ENCODE peak calls at places on chromosome 20, in four cellular contexts. C is HCT116, F is choroid plexus epithelial cell, I is GM12878. G is an unnamed sample.

GRCh38 chr20:6045566-6045965 is 8.3 kb downstream of the LRRN4 start:
- DNase-seq in C (no peak), F (peak; percentile 60), I (no peak), G (no peak)

GRCh38 chr20:44582321-44583025 is at the start of gene PKIG:
- DNase-seq in C (no peak), F (peak; percentile 81), I (no peak), G (peak; percentile 93)

GRCh38 chr20:17610566-17611289 is 40.9 kb downstream of the DSTN start:
- DNase-seq in C (no peak), F (peak; percentile 18), I (no peak), G (peak; percentile 17)

GRCh38 chr20:48620486-48621255 is 207.1 kb downstream of the PREX1 start:
- DNase-seq in C (peak; percentile 72), F (peak; percentile 87), I (peak; percentile 36), G (peak; percentile 81)

GRCh38 chr20:44495802-44496481 is 20.3 kb downstream of the TTPAL start:
- DNase-seq in C (peak; percentile 77), F (peak; percentile 96), I (no peak), G (peak; percentile 97)

GRCh38 chr20:25495189-25495824 is 87.8 kb downstream of the GINS1 start:
- DNase-seq in C (no peak), F (no peak), I (no peak), G (no peak)

GRCh38 chr20:16205505-16205904 is 367.7 kb downstream of the KIF16B start:
- DNase-seq in C (no peak), F (no peak), I (no peak), G (no peak)

GRCh38 chr20:60050193-60050960 is 92.2 kb downstream of the CDH26 start:
- DNase-seq in C (peak; percentile 26), F (no peak), I (no peak), G (no peak)

GRCh38 chr20:32052792-32053362 is 835 bp downstream of the HCK start:
- DNase-seq in C (no peak), F (no peak), I (no peak), G (no peak)

GRCh38 chr20:32457476-32457986 is 99.4 kb downstream of the ASXL1 start:
- DNase-seq in C (no peak), F (peak; percentile 65), I (no peak), G (peak; percentile 75)

GRCh38 chr20:53940883-53941546 is 129.4 kb downstream of the BCAS1 start:
- DNase-seq in C (no peak), F (peak; percentile 84), I (no peak), G (peak; percentile 78)

GRCh38 chr20:24700166-24700860 is 230.9 kb downstream of the SYNDIG1 start:
- DNase-seq in C (no peak), F (no peak), I (no peak), G (no peak)

GRCh38 chr20:4326194-4327065 is 311.1 kb upstream of the RNF24 start:
- DNase-seq in C (peak; percentile 28), F (no peak), I (no peak), G (no peak)

GRCh38 chr20:11716239-11716944 is 201.3 kb upstream of the BTBD3 start:
- DNase-seq in C (peak; percentile 65), F (peak; percentile 97), I (no peak), G (peak; percentile 75)

GRCh38 chr20:18956878-18957277 is 143.3 kb downstream of the SCP2D1 start:
- DNase-seq in C (no peak), F (no peak), I (no peak), G (no peak)

GRCh38 chr20:17663486-17663885 is 18.6 kb downstream of the RRBP1 start:
- DNase-seq in C (no peak), F (peak; percentile 78), I (no peak), G (peak; percentile 45)

GRCh38 chr20:44039741-44040140 is 125.1 kb downstream of the TOX2 start:
- DNase-seq in C (no peak), F (no peak), I (no peak), G (no peak)

GRCh38 chr20:33299111-33299603 is 16.1 kb downstream of the BPIFB1 start:
- DNase-seq in C (peak; percentile 40), F (peak; percentile 61), I (no peak), G (peak; percentile 49)

GRCh38 chr20:25437153-25437581 is 29.7 kb downstream of the GINS1 start:
- DNase-seq in C (no peak), F (peak; percentile 33), I (no peak), G (no peak)

GRCh38 chr20:9955646-9956045 is 79.1 kb upstream of the ANKEF1 start:
- DNase-seq in C (no peak), F (peak; percentile 18), I (no peak), G (no peak)

GRCh38 chr20:11845311-11845710 is 72.4 kb upstream of the BTBD3 start:
- DNase-seq in C (no peak), F (peak; percentile 64), I (no peak), G (no peak)

GRCh38 chr20:41095110-41095969 is 42.0 kb upstream of the PLCG1 start:
- DNase-seq in C (peak; percentile 18), F (peak; percentile 80), I (no peak), G (peak; percentile 77)

GRCh38 chr20:53512076-53512475 is 81.6 kb downstream of the ZNF217 start:
- DNase-seq in C (no peak), F (no peak), I (no peak), G (no peak)

GRCh38 chr20:10637563-10637962 is 36.2 kb downstream of the JAG1 start:
- DNase-seq in C (no peak), F (peak; percentile 89), I (no peak), G (no peak)

GRCh38 chr20:48301189-48301588 is 515.9 kb upstream of the SULF2 start:
- DNase-seq in C (no peak), F (no peak), I (no peak), G (no peak)

GRCh38 chr20:48217191-48217590 is 431.9 kb upstream of the SULF2 start:
- DNase-seq in C (no peak), F (no peak), I (no peak), G (no peak)

GRCh38 chr20:25139061-25139705 is 56.3 kb upstream of the ENTPD6 start:
- DNase-seq in C (peak; percentile 32), F (no peak), I (no peak), G (no peak)

GRCh38 chr20:9392892-9393857 is 121.2 kb upstream of the LAMP5 start:
- DNase-seq in C (peak; percentile 41), F (peak; percentile 81), I (no peak), G (peak; percentile 67)

GRCh38 chr20:8127553-8128255 is 4.4 kb upstream of the PLCB1 start:
- DNase-seq in C (no peak), F (no peak), I (peak; percentile 73), G (peak; percentile 45)

GRCh38 chr20:45919536-45919933 is 7.6 kb upstream of the PLTP start:
- DNase-seq in C (no peak), F (peak; percentile 98), I (no peak), G (peak; percentile 84)

GRCh38 chr20:45419188-45420091 is 3.5 kb downstream of the PIGT start:
- DNase-seq in C (no peak), F (peak; percentile 81), I (peak; percentile 80), G (peak; percentile 43)

GRCh38 chr20:10642859-10643559 is 30.8 kb downstream of the JAG1 start:
- DNase-seq in C (no peak), F (peak; percentile 50), I (no peak), G (no peak)

GRCh38 chr20:38190936-38191371 is 25.9 kb upstream of the TGM2 start:
- DNase-seq in C (no peak), F (no peak), I (no peak), G (no peak)

GRCh38 chr20:38184098-38184497 is 19.0 kb upstream of the TGM2 start:
- DNase-seq in C (no peak), F (no peak), I (no peak), G (no peak)

GRCh38 chr20:38186788-38187221 is 21.7 kb upstream of the TGM2 start:
- DNase-seq in C (peak; percentile 59), F (no peak), I (no peak), G (no peak)

GRCh38 chr20:38190166-38190565 is 25.1 kb upstream of the TGM2 start:
- DNase-seq in C (no peak), F (no peak), I (no peak), G (no peak)

DNA sequence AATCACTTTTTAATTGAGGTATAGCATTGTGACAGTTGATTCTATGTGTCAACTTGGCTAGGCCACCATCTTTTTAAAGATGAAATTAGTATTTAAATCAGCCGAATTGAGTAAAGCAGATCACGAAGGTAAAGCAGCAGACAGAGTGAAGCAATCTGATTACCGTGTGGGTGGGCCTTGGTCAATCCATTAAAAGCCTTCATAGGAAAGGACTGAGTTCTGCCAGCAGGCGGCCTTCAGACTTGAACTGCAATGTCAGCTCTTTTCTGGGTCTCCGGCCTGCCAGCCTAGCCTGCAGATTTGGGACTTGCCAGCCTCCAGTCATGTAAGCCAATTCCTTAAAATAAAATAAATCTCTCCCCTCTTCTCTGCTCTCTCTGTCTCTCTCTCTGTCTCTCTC is 22.4 kb upstream of the TGM2 start:
- DNase-seq in C (no peak), F (peak; percentile 56), I (no peak), G (peak; percentile 63)
- TF ChIP-seq CTCF in C (no peak), F (peak; percentile 50), I (no peak), G (peak; percentile 45)

DNA sequence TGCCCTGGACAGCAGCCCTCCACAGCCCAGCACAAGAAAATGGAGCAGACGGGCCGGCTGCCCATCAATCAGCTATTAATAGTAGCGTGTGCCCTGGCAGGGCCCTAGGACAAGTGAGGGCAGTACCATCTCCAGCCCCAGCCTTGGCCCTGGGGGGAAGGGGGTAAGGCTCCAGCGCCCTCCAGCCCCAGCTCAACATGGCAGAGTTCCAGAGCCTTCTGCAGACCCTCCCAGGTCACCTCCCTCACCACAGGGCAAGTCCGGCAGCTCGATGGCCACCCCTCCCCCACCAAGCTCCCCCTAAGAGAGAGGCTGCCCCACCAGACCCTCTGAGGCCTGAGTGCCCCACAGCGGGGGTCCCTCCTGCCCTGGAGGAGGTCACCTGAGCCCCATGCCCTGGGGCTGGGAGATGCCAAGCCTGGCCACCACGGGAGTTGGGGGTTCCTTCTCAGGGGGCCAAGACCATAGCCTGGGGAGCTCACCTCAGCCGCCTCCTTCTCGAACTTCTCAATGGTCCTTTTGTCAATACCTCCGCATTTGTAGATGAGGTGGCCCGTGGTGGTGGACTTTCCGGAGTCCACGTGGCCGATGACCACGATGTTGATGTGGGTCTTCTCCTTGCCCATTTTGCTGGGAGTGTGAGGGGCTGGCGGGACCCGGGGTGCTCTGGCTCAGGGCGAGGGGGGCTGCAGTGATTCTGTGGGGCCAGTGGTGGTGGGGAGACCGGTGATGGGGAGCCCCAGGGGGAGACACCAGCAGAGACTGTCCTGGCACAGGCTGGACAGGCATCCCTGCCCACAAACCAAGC is 1.5 kb downstream of the EEF1A2 start:
- DNase-seq in C (no peak), F (no peak), I (no peak), G (no peak)
- H3K4me3 ChIP-seq in C (peak overlapping the region; percentile 84), F (no peak overlapping the region), I (no peak overlapping the region), G (no peak overlapping the region)

DNA sequence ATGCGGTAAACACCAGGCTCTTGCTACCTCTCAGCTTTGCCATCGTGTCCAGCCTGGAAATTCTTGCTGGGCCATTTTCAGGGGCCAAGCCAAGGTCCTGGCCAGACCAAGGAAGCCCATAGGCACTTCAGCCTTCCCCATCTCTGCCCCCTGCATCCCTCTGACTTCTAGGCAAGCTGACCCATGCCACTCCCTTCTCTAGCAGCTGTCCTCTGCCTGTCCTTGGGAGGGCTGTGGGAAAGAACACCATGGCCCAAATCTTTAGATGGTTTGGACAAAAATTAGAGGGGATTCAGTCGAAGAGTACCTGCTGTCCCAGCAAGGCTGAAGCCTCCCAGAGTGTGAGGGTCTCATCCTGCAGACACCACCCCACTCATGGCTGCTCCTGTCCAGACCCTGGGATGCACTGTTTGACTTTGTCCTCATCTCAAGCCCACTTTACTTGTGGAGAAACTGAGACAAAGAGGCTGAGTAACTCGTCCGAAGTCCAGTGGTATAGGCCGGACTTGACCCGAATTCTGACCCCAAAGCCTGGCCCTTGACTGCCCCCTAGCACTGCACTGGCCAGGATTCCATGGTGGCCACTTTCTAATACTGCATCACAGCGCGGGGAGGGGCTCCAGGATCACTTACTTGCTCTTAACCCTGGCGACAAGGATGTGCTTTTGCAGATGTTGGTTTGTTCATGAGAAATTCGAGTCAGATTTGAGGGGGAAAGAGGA is 22.4 kb upstream of the STX16 start:
- DNase-seq in C (no peak), F (no peak), I (no peak), G (no peak)
- TF ChIP-seq CTCF in C (no peak), F (no peak), I (no peak), G (peak; percentile 6)

GRCh38 chr20:20363449-20364015 is 4.4 kb upstream of the INSM1 start:
- DNase-seq in C (no peak), F (no peak), I (no peak), G (no peak)
- H3K4me3 ChIP-seq in C (no peak overlapping the region), F (no peak overlapping the region), I (no peak overlapping the region), G (no peak overlapping the region)